ENCODE peak calls at places on chromosome 2, in seven cellular contexts. One of them, this sample, is unnamed.

GRCh38 chr2:9327873-9328352 is 95.4 kb downstream of the ITGB1BP1 start:
- DNase-seq in fibroblast of pulmonary artery: peak
- DNase-seq in K562: no peak
- DNase-seq in MCF 10A: peak
- DNase-seq in ascending aorta: no peak
- DNase-seq in upper lobe of right lung: no peak
- DNase-seq in nephron progenitor cell: no peak
- DNase-seq in this sample: no peak

GRCh38 chr2:206260427-206261012 is 13.9 kb upstream of the ZDBF2 start:
- DNase-seq in fibroblast of pulmonary artery: peak
- DNase-seq in K562: peak
- DNase-seq in MCF 10A: peak
- DNase-seq in ascending aorta: no peak
- DNase-seq in upper lobe of right lung: no peak
- DNase-seq in nephron progenitor cell: no peak
- DNase-seq in this sample: no peak

GRCh38 chr2:183105402-183106134 is 18.7 kb upstream of the NUP35 start:
- DNase-seq in fibroblast of pulmonary artery: no peak
- DNase-seq in K562: no peak
- DNase-seq in MCF 10A: no peak
- DNase-seq in ascending aorta: no peak
- DNase-seq in upper lobe of right lung: no peak
- DNase-seq in nephron progenitor cell: no peak
- DNase-seq in this sample: no peak

GRCh38 chr2:207296265-207296948 is 130.7 kb upstream of the KLF7 start:
- DNase-seq in fibroblast of pulmonary artery: peak
- DNase-seq in K562: no peak
- DNase-seq in MCF 10A: no peak
- DNase-seq in ascending aorta: no peak
- DNase-seq in upper lobe of right lung: no peak
- DNase-seq in nephron progenitor cell: no peak
- DNase-seq in this sample: no peak

GRCh38 chr2:173755798-173756197 is 209.4 kb downstream of the SP3 start:
- DNase-seq in fibroblast of pulmonary artery: no peak
- DNase-seq in K562: no peak
- DNase-seq in MCF 10A: peak
- DNase-seq in ascending aorta: no peak
- DNase-seq in upper lobe of right lung: no peak
- DNase-seq in nephron progenitor cell: no peak
- DNase-seq in this sample: no peak

GRCh38 chr2:240269886-240270285 is 129.4 kb upstream of the OTOS start:
- DNase-seq in fibroblast of pulmonary artery: no peak
- DNase-seq in K562: no peak
- DNase-seq in MCF 10A: no peak
- DNase-seq in ascending aorta: no peak
- DNase-seq in upper lobe of right lung: peak
- DNase-seq in nephron progenitor cell: no peak
- DNase-seq in this sample: no peak

GRCh38 chr2:38750011-38750792 is 959 bp downstream of the SRSF7 start:
- DNase-seq in fibroblast of pulmonary artery: peak
- DNase-seq in K562: peak
- DNase-seq in MCF 10A: peak
- DNase-seq in ascending aorta: no peak
- DNase-seq in upper lobe of right lung: peak
- DNase-seq in nephron progenitor cell: peak
- DNase-seq in this sample: no peak

GRCh38 chr2:152566728-152567069 is 150.6 kb downstream of the PRPF40A start:
- DNase-seq in fibroblast of pulmonary artery: no peak
- DNase-seq in K562: no peak
- DNase-seq in MCF 10A: no peak
- DNase-seq in ascending aorta: no peak
- DNase-seq in upper lobe of right lung: no peak
- DNase-seq in nephron progenitor cell: no peak
- DNase-seq in this sample: peak

GRCh38 chr2:108959401-108959800 is 29.6 kb downstream of the EDAR start:
- DNase-seq in fibroblast of pulmonary artery: no peak
- DNase-seq in K562: no peak
- DNase-seq in MCF 10A: peak
- DNase-seq in ascending aorta: no peak
- DNase-seq in upper lobe of right lung: no peak
- DNase-seq in nephron progenitor cell: no peak
- DNase-seq in this sample: no peak

GRCh38 chr2:56239030-56239429 is 55.2 kb downstream of the CCDC85A start:
- DNase-seq in fibroblast of pulmonary artery: no peak
- DNase-seq in K562: no peak
- DNase-seq in MCF 10A: no peak
- DNase-seq in ascending aorta: no peak
- DNase-seq in upper lobe of right lung: no peak
- DNase-seq in nephron progenitor cell: no peak
- DNase-seq in this sample: no peak

GRCh38 chr2:224999784-225000183 is 42.5 kb downstream of the DOCK10 start:
- DNase-seq in fibroblast of pulmonary artery: peak
- DNase-seq in K562: no peak
- DNase-seq in MCF 10A: no peak
- DNase-seq in ascending aorta: no peak
- DNase-seq in upper lobe of right lung: no peak
- DNase-seq in nephron progenitor cell: no peak
- DNase-seq in this sample: no peak

GRCh38 chr2:163734911-163735691 is 707 bp downstream of the FIGN start:
- DNase-seq in fibroblast of pulmonary artery: peak
- DNase-seq in K562: no peak
- DNase-seq in MCF 10A: peak
- DNase-seq in ascending aorta: no peak
- DNase-seq in upper lobe of right lung: no peak
- DNase-seq in nephron progenitor cell: no peak
- DNase-seq in this sample: no peak

GRCh38 chr2:217938038-217938437 is 64.8 kb downstream of the TNS1 start:
- DNase-seq in fibroblast of pulmonary artery: no peak
- DNase-seq in K562: no peak
- DNase-seq in MCF 10A: no peak
- DNase-seq in ascending aorta: no peak
- DNase-seq in upper lobe of right lung: peak
- DNase-seq in nephron progenitor cell: no peak
- DNase-seq in this sample: no peak

GRCh38 chr2:238053195-238053776 is 7.5 kb upstream of the SCLY start:
- DNase-seq in fibroblast of pulmonary artery: no peak
- DNase-seq in K562: no peak
- DNase-seq in MCF 10A: no peak
- DNase-seq in ascending aorta: no peak
- DNase-seq in upper lobe of right lung: no peak
- DNase-seq in nephron progenitor cell: no peak
- DNase-seq in this sample: no peak

GRCh38 chr2:37387143-37387835 is 42.9 kb downstream of the QPCT start:
- DNase-seq in fibroblast of pulmonary artery: no peak
- DNase-seq in K562: no peak
- DNase-seq in MCF 10A: no peak
- DNase-seq in ascending aorta: no peak
- DNase-seq in upper lobe of right lung: no peak
- DNase-seq in nephron progenitor cell: no peak
- DNase-seq in this sample: no peak

GRCh38 chr2:33272001-33272400 is 204.4 kb upstream of the RASGRP3 start:
- DNase-seq in fibroblast of pulmonary artery: no peak
- DNase-seq in K562: no peak
- DNase-seq in MCF 10A: no peak
- DNase-seq in ascending aorta: no peak
- DNase-seq in upper lobe of right lung: no peak
- DNase-seq in nephron progenitor cell: no peak
- DNase-seq in this sample: no peak

GRCh38 chr2:46200100-46200690 is 97.0 kb upstream of the EPAS1 start:
- DNase-seq in fibroblast of pulmonary artery: peak
- DNase-seq in K562: no peak
- DNase-seq in MCF 10A: no peak
- DNase-seq in ascending aorta: no peak
- DNase-seq in upper lobe of right lung: no peak
- DNase-seq in nephron progenitor cell: no peak
- DNase-seq in this sample: no peak
- TF ChIP-seq CTCF in fibroblast of pulmonary artery: no peak
- TF ChIP-seq CTCF in K562: no peak
- TF ChIP-seq CTCF in MCF 10A: no peak
- TF ChIP-seq CTCF in ascending aorta: no peak
- TF ChIP-seq CTCF in upper lobe of right lung: no peak
- TF ChIP-seq CTCF in nephron progenitor cell: no peak
- TF ChIP-seq CTCF in this sample: no peak

DNA sequence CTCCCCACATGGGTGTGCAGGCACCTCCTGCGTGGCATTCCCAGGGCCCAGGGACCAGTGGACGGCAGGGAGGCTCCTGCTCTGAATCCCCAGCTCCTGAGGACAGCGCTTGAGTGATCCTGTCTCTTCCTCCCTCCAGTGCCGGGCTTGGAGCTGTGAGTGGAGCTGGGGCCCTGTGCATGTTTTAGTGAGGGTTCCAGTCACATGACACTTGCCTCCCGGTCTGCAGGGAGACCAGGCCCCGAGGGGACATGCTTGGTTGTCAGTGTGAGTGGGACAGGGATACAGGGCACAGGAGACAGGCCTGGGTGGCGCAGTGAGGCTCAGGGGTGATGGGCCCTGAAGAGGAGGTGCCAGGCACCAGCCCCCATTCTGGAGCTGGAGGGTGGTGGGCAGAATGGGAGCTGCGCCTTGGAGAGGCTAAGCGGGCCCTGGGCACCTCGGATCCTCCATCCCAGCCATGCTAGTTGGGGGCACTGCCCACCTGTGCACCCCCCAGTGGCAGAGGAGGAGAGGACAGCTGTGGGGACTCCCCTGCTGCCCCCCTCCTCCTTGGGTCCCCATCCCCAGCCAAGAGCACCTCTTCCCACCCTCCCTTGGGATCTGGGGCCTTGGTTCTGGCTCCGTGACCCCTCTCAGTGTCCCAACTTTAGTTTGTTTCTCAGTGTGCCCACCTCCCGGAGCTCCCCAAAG is 11.9 kb downstream of the ARHGEF4 start:
- DNase-seq in fibroblast of pulmonary artery: no peak
- DNase-seq in K562: no peak
- DNase-seq in MCF 10A: no peak
- DNase-seq in ascending aorta: no peak
- DNase-seq in upper lobe of right lung: no peak
- DNase-seq in nephron progenitor cell: no peak
- DNase-seq in this sample: no peak
- TF ChIP-seq CTCF in fibroblast of pulmonary artery: no peak
- TF ChIP-seq CTCF in K562: no peak
- TF ChIP-seq CTCF in MCF 10A: no peak
- TF ChIP-seq CTCF in ascending aorta: no peak
- TF ChIP-seq CTCF in upper lobe of right lung: no peak
- TF ChIP-seq CTCF in nephron progenitor cell: no peak
- TF ChIP-seq CTCF in this sample: no peak

GRCh38 chr2:100426384-100426720 is 8.9 kb upstream of the CHST10 start:
- DNase-seq in fibroblast of pulmonary artery: no peak
- DNase-seq in K562: no peak
- DNase-seq in MCF 10A: no peak
- DNase-seq in ascending aorta: no peak
- DNase-seq in upper lobe of right lung: no peak
- DNase-seq in nephron progenitor cell: no peak
- DNase-seq in this sample: no peak

GRCh38 chr2:100427111-100427510 is 9.6 kb upstream of the CHST10 start:
- DNase-seq in fibroblast of pulmonary artery: no peak
- DNase-seq in K562: no peak
- DNase-seq in MCF 10A: no peak
- DNase-seq in ascending aorta: no peak
- DNase-seq in upper lobe of right lung: no peak
- DNase-seq in nephron progenitor cell: no peak
- DNase-seq in this sample: no peak

GRCh38 chr2:100425573-100426383 is 8.3 kb upstream of the CHST10 start:
- DNase-seq in fibroblast of pulmonary artery: no peak
- DNase-seq in K562: no peak
- DNase-seq in MCF 10A: no peak
- DNase-seq in ascending aorta: no peak
- DNase-seq in upper lobe of right lung: no peak
- DNase-seq in nephron progenitor cell: no peak
- DNase-seq in this sample: no peak

GRCh38 chr2:100425107-100425506 is 7.6 kb upstream of the CHST10 start:
- DNase-seq in fibroblast of pulmonary artery: no peak
- DNase-seq in K562: no peak
- DNase-seq in MCF 10A: no peak
- DNase-seq in ascending aorta: no peak
- DNase-seq in upper lobe of right lung: no peak
- DNase-seq in nephron progenitor cell: no peak
- DNase-seq in this sample: no peak

DNA sequence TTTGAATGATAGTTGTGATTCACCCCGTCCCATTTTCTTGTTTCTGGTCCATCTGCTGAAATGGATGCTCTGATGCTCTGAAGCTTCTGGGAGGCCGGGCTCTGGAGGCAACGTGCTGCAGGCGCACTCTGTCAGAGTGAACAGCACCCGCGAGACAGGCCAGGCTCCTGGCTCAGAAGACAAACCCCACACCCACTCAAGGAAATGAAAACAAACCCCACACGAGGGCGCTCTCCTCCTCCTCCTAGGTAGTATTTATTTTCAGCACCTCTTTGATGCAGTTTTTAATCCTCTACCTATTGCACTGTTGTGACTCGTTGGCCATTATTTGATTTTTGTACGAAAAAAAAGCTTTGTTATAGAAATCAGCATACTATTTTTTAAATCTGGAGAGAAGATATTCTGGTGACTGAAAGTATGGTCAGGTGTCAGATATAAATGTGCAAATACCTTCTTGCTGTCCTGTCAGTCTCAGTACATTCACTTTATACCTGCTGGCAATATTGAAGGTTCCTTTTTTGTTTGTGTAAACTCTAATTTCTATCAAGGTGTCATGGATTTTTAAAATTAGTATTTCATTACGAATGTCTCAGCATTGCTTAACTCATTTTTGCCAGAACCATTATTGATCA is 10.3 kb upstream of the CHST10 start:
- DNase-seq in fibroblast of pulmonary artery: peak
- DNase-seq in K562: peak
- DNase-seq in MCF 10A: peak
- DNase-seq in ascending aorta: no peak
- DNase-seq in upper lobe of right lung: peak
- DNase-seq in nephron progenitor cell: peak
- DNase-seq in this sample: no peak
- TF ChIP-seq CTCF in fibroblast of pulmonary artery: peak
- TF ChIP-seq CTCF in K562: peak
- TF ChIP-seq CTCF in MCF 10A: peak
- TF ChIP-seq CTCF in ascending aorta: no peak
- TF ChIP-seq CTCF in upper lobe of right lung: peak
- TF ChIP-seq CTCF in nephron progenitor cell: no peak
- TF ChIP-seq CTCF in this sample: peak

DNA sequence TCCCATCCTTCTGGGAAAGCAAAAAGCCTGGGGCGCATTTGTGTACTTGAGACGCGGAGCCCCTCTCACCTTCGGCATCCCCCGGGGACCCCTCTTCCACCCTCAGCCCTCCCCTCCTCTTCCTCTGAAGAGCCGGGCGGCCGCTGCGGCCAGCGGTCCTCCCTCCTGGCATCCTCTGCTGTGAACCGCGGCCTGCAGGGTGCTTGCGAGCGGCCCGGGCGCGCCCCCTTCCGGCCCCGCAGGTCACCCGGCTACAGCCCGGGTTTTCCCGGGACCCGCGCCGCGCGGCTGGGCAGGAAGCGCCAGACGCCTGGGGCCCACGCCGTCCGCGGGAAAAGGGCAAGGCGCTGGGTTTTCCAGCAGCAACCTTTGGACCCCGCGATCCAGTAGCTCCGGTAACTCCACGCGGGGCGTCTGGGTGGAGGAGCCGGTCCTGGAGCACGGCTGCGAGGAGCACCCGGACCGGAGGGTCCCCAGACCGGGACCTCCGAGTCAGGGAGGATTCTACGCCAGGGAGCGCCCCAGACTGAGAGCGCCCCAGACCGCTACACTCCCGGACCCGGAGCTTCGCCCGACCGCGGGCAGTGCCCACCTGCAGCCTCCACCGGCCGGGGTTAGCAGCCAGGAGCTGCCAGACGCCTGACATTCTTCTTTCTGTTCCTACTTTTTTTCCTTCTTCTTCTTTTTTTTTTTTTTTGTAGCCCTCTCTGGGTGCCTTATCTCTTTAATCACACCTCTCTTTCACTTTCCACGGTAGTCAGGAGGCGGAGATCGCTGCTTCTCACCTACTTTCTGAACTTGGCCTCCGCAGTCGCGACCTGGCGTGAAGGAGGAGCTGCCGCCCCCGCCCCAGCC is at the start of gene IL18R1:
- DNase-seq in fibroblast of pulmonary artery: peak
- DNase-seq in K562: peak
- DNase-seq in MCF 10A: peak
- DNase-seq in ascending aorta: peak
- DNase-seq in upper lobe of right lung: peak
- DNase-seq in nephron progenitor cell: peak
- DNase-seq in this sample: peak
- TF ChIP-seq CTCF in fibroblast of pulmonary artery: peak
- TF ChIP-seq CTCF in K562: peak
- TF ChIP-seq CTCF in MCF 10A: peak
- TF ChIP-seq CTCF in ascending aorta: peak
- TF ChIP-seq CTCF in upper lobe of right lung: peak
- TF ChIP-seq CTCF in nephron progenitor cell: peak
- TF ChIP-seq CTCF in this sample: peak

This sample was measured in CD14-positive monocyte.